ENCODE peak calls at places on chromosomes 12 and 14, in eight cellular contexts. P is Panc1, A is right lobe of liver, T is hepatocyte, U is tibial artery, J is sigmoid colon, C is GM06990, Y is brain microvascular endothelial cell. K is an unnamed sample. For H3K27me3, the result is how much of the 10 kb centered on the place peaks cover.

GRCh38 chr12:481422-481821 is 21.7 kb downstream of the B4GALNT3 start:
- DNase-seq in P (no peak), A (no peak), T (peak), U (peak), J (peak), C (no peak), Y (no peak), K (no peak)

GRCh38 chr14:99377951-99378350 is 102.7 kb downstream of the SETD3 start:
- DNase-seq in P (no peak), A (no peak), T (no peak), U (no peak), J (no peak), C (no peak), Y (no peak), K (no peak)

GRCh38 chr12:69834147-69834546 is 9.1 kb downstream of the MYRFL start:
- DNase-seq in P (no peak), A (no peak), T (no peak), U (no peak), J (no peak), C (no peak), Y (no peak), K (no peak)

GRCh38 chr12:104175726-104176247 is 37.8 kb upstream of the NFYB start:
- DNase-seq in P (no peak), A (no peak), T (no peak), U (no peak), J (no peak), C (no peak), Y (no peak), K (no peak)

GRCh38 chr12:32139064-32139421 is 32.4 kb downstream of the BICD1 start:
- DNase-seq in P (no peak), A (no peak), T (peak), U (no peak), J (no peak), C (no peak), Y (peak), K (no peak)

GRCh38 chr14:50605776-50606175 is 45.8 kb downstream of the ATL1 start:
- DNase-seq in P (no peak), A (no peak), T (no peak), U (no peak), J (no peak), C (no peak), Y (peak), K (no peak)

GRCh38 chr14:42222924-42223471 is 616.3 kb downstream of the LRFN5 start:
- DNase-seq in P (no peak), A (no peak), T (peak), U (no peak), J (no peak), C (peak), Y (peak), K (peak)

GRCh38 chr12:31582155-31582554 is 8.8 kb downstream of the DENND5B start:
- DNase-seq in P (no peak), A (no peak), T (no peak), U (no peak), J (no peak), C (no peak), Y (peak), K (no peak)

GRCh38 chr14:56733396-56733795 is 76.9 kb downstream of the OTX2 start:
- DNase-seq in P (no peak), A (no peak), T (no peak), U (no peak), J (no peak), C (no peak), Y (no peak), K (no peak)

GRCh38 chr12:104684884-104685283 is 228.1 kb downstream of the CHST11 start:
- DNase-seq in P (no peak), A (no peak), T (no peak), U (no peak), J (no peak), C (no peak), Y (no peak), K (no peak)

GRCh38 chr14:20811994-20812393 is 9.3 kb upstream of the RNASE1 start:
- DNase-seq in P (no peak), A (no peak), T (peak), U (no peak), J (no peak), C (no peak), Y (no peak), K (no peak)

GRCh38 chr12:113174461-113175384 is 10.6 kb downstream of the DDX54 start:
- DNase-seq in P (no peak), A (peak), T (peak), U (peak), J (no peak), C (peak), Y (peak), K (peak)

GRCh38 chr14:20332946-20333782 is at the start of gene CCNB1IP1:
- DNase-seq in P (peak), A (no peak), T (peak), U (peak), J (peak), C (peak), Y (peak), K (peak)

GRCh38 chr12:104458645-104459555 is 2.2 kb downstream of the CHST11 start:
- DNase-seq in P (no peak), A (no peak), T (peak), U (no peak), J (no peak), C (peak), Y (no peak), K (peak)

GRCh38 chr14:54291491-54292191 is 105.2 kb upstream of the CDKN3 start:
- DNase-seq in P (no peak), A (no peak), T (no peak), U (no peak), J (no peak), C (no peak), Y (no peak), K (peak)

GRCh38 chr12:66232258-66232657 is 43.2 kb downstream of the IRAK3 start:
- DNase-seq in P (no peak), A (no peak), T (no peak), U (no peak), J (no peak), C (peak), Y (no peak), K (no peak)

GRCh38 chr12:30964896-30965612 is 38.5 kb downstream of the TSPAN11 start:
- DNase-seq in P (no peak), A (peak), T (no peak), U (no peak), J (no peak), C (no peak), Y (no peak), K (no peak)

GRCh38 chr14:103385994-103386491 is 828 bp downstream of the MARK3 start:
- DNase-seq in P (no peak), A (peak), T (peak), U (peak), J (peak), C (peak), Y (no peak), K (no peak)

GRCh38 chr14:76773188-76773885 is 12.1 kb downstream of the VASH1 start:
- DNase-seq in P (no peak), A (no peak), T (peak), U (peak), J (peak), C (no peak), Y (peak), K (peak)

GRCh38 chr14:71588028-71588427 is 344.2 kb upstream of the RGS6 start:
- DNase-seq in P (no peak), A (no peak), T (peak), U (no peak), J (no peak), C (no peak), Y (peak), K (peak)

GRCh38 chr12:39632670-39633069 is 13.1 kb upstream of the ABCD2 start:
- DNase-seq in P (no peak), A (no peak), T (no peak), U (no peak), J (no peak), C (no peak), Y (no peak), K (no peak)

GRCh38 chr12:1830981-1831930 is 10.9 kb downstream of the LRTM2 start:
- DNase-seq in P (no peak), A (peak), T (peak), U (no peak), J (peak), C (no peak), Y (peak), K (peak)
- H3K4me3 ChIP-seq in P (no peak), A (no peak), T (no peak), U (no peak), J (no peak), C (no peak), Y (no peak), K (no peak)

DNA sequence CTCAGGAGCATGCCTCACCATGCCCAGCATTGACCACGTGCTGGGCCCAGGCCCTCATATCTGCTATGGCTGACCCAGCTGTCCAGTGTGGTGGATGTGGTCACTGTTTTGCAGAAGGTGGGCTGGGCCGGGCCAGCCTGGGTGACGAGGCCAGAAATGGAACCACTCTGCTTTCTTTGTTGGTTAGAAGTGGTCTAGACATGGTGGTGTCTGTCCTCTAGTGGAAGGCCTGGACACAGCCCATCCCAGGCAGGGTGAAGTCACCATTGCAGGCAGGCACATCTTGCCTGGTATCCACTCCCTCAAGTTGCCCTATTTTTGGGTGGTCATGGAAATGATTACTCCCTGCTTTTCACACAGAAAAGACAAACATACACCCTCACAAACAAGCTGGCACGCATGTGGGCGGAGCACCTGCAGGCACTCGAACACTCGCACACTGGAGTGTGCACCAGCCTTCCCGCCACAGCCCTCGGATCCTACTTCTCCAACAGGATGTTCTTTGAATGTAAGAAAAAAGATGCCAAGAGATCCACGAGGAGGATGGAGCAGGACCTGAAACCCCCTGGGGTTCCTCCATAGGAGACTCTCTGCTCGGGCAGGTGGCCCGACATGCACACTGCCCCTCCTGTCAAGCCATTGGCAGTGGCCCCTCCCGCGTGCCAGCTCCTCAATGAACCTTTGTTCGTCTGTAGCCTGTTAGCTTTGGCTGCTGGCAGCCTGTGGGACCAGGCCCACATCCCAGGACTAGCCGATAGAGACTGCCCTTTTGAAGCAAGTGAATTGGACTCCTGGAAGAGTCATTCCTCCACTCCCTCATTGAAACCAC is 38.4 kb downstream of the MLXIP start:
- DNase-seq in P (no peak), A (peak), T (no peak), U (no peak), J (peak), C (no peak), Y (no peak), K (no peak)
- TF ChIP-seq CTCF in P (no peak), A (no peak), T (no peak), U (no peak), J (peak), C (no peak), Y (peak), K (no peak)

GRCh38 chr12:57883700-57884099 is 37.2 kb upstream of the CTDSP2 start:
- DNase-seq in P (no peak), A (no peak), T (no peak), U (no peak), J (no peak), C (no peak), Y (no peak), K (no peak)
- H3K27me3 ChIP-seq in P (under half), A (under half), T (under half), U (under half), J (under half), C (under half), Y (under half), K (under half)

GRCh38 chr14:101112351-101113107 is 209.0 kb upstream of the RTL1 start:
- DNase-seq in P (no peak), A (peak), T (no peak), U (no peak), J (peak), C (no peak), Y (no peak), K (no peak)

GRCh38 chr14:101113108-101113612 is 209.6 kb upstream of the RTL1 start:
- DNase-seq in P (no peak), A (no peak), T (no peak), U (peak), J (no peak), C (no peak), Y (no peak), K (no peak)

GRCh38 chr14:101109981-101110728 is 206.6 kb upstream of the RTL1 start:
- DNase-seq in P (no peak), A (peak), T (peak), U (no peak), J (peak), C (no peak), Y (no peak), K (no peak)

GRCh38 chr14:101110729-101111619 is 207.5 kb upstream of the RTL1 start:
- DNase-seq in P (no peak), A (peak), T (no peak), U (peak), J (peak), C (no peak), Y (no peak), K (no peak)

GRCh38 chr14:101111620-101112290 is 208.2 kb upstream of the RTL1 start:
- DNase-seq in P (no peak), A (peak), T (no peak), U (peak), J (peak), C (no peak), Y (no peak), K (no peak)
- H3K4me3 ChIP-seq in P (no peak), A (no peak), T (no peak), U (no peak), J (no peak), C (no peak), Y (no peak), K (no peak)

GRCh38 chr12:3752741-3753486 is at the start of gene CRACR2A:
- DNase-seq in P (no peak), A (peak), T (peak), U (no peak), J (peak), C (peak), Y (peak), K (peak)
- TF ChIP-seq CTCF in P (peak), A (peak), T (peak), U (peak), J (peak), C (peak), Y (peak), K (peak)

GRCh38 chr12:124000111-124000510 is 27.1 kb downstream of the ZNF664 start:
- DNase-seq in P (no peak), A (no peak), T (no peak), U (no peak), J (no peak), C (no peak), Y (no peak), K (no peak)

GRCh38 chr12:123997033-123997822 is 24.2 kb downstream of the ZNF664 start:
- DNase-seq in P (no peak), A (no peak), T (no peak), U (no peak), J (no peak), C (no peak), Y (no peak), K (no peak)

GRCh38 chr12:123998344-123998941 is 25.4 kb downstream of the ZNF664 start:
- DNase-seq in P (no peak), A (no peak), T (no peak), U (no peak), J (no peak), C (no peak), Y (no peak), K (no peak)

GRCh38 chr12:123997908-123998307 is 24.9 kb downstream of the ZNF664 start:
- DNase-seq in P (no peak), A (no peak), T (no peak), U (no peak), J (no peak), C (no peak), Y (no peak), K (no peak)

GRCh38 chr12:123998960-123999359 is 25.9 kb downstream of the ZNF664 start:
- DNase-seq in P (no peak), A (no peak), T (no peak), U (no peak), J (no peak), C (no peak), Y (peak), K (no peak)
- H3K27me3 ChIP-seq in P (under half), A (under half), T (under half), U (under half), J (under half), C (under half), Y (under half), K (under half)

DNA sequence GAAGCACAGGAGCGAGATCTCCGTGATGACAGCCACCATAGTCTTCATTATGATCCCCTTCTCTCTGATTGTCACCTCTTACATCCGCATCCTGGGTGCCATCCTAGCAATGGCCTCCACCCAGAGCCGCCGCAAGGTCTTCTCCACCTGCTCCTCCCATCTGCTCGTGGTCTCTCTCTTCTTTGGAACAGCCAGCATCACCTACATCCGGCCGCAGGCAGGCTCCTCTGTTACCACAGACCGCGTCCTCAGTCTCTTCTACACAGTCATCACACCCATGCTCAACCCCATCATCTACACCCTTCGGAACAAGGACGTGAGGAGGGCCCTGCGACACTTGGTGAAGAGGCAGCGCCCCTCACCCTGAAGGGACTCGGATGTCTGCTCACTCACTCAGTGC is 775 bp downstream of the OR10P1 start:
- DNase-seq in P (no peak), A (no peak), T (no peak), U (no peak), J (no peak), C (no peak), Y (no peak), K (no peak)
- H3K4me3 ChIP-seq in P (no peak), A (no peak), T (no peak), U (no peak), J (no peak), C (no peak), Y (no peak), K (no peak)

GRCh38 chr12:98422359-98422758 is 93.0 kb upstream of the TMPO start:
- DNase-seq in P (no peak), A (no peak), T (no peak), U (no peak), J (no peak), C (no peak), Y (no peak), K (no peak)

GRCh38 chr12:98424726-98425401 is 90.5 kb upstream of the TMPO start:
- DNase-seq in P (peak), A (no peak), T (peak), U (no peak), J (no peak), C (no peak), Y (peak), K (peak)

GRCh38 chr12:98421336-98421735 is 94.1 kb upstream of the TMPO start:
- DNase-seq in P (no peak), A (no peak), T (no peak), U (no peak), J (no peak), C (no peak), Y (no peak), K (no peak)

GRCh38 chr12:98423963-98424362 is 91.4 kb upstream of the TMPO start:
- DNase-seq in P (no peak), A (no peak), T (no peak), U (no peak), J (no peak), C (no peak), Y (no peak), K (no peak)

GRCh38 chr12:98422809-98423208 is 92.6 kb upstream of the TMPO start:
- DNase-seq in P (no peak), A (no peak), T (peak), U (no peak), J (no peak), C (no peak), Y (no peak), K (no peak)
- TF ChIP-seq CTCF in P (peak), A (no peak), T (peak), U (no peak), J (no peak), C (peak), Y (peak), K (peak)